ENCODE peak calls at places on chromosomes 2 and 18, in ten cellular contexts. I is heart left ventricle, W is right cardiac atrium, E is psoas muscle, H is adipocyte, B is Panc1, V is AG09309, N is fibroblast of pulmonary artery, J is AG04450, U is fibroblast of mammary gland. O is an unnamed sample.

GRCh38 chr18:23835506-23835905 is 146.3 kb downstream of the LAMA3 start:
- DNase-seq in I (no peak), W (no peak), E (no peak), H (peak; percentile 71), B (no peak), V (no peak), N (peak; percentile 79), J (no peak), U (peak; percentile 64), O (no peak)

GRCh38 chr18:12238861-12239260 is 15.3 kb upstream of the CIDEA start:
- DNase-seq in I (no peak), W (no peak), E (no peak), H (peak; percentile 48), B (no peak), V (no peak), N (peak; percentile 37), J (no peak), U (peak; percentile 30), O (no peak)

GRCh38 chr18:35876243-35876642 is 96.2 kb upstream of the RMP24 start:
- DNase-seq in I (no peak), W (no peak), E (no peak), H (no peak), B (no peak), V (no peak), N (no peak), J (no peak), U (no peak), O (no peak)

GRCh38 chr2:55918856-55919255 is 4.7 kb downstream of the EFEMP1 start:
- DNase-seq in I (no peak), W (no peak), E (no peak), H (no peak), B (no peak), V (no peak), N (no peak), J (no peak), U (no peak), O (no peak)

GRCh38 chr18:58178476-58178875 is 134.4 kb downstream of the NEDD4L start:
- DNase-seq in I (no peak), W (no peak), E (no peak), H (no peak), B (no peak), V (no peak), N (peak; percentile 35), J (peak; percentile 8), U (no peak), O (no peak)

GRCh38 chr2:11024010-11024615 is 112.4 kb downstream of the KCNF1 start:
- DNase-seq in I (no peak), W (no peak), E (no peak), H (no peak), B (no peak), V (no peak), N (peak; percentile 3), J (no peak), U (no peak), O (no peak)

GRCh38 chr2:217177687-217178086 is 317.8 kb upstream of the TNP1 start:
- DNase-seq in I (no peak), W (no peak), E (no peak), H (peak; percentile 44), B (no peak), V (no peak), N (no peak), J (no peak), U (peak; percentile 8), O (no peak)

GRCh38 chr18:25284861-25285574 is 66.9 kb downstream of the ZNF521 start:
- DNase-seq in I (peak; percentile 65), W (peak; percentile 22), E (peak; percentile 44), H (peak; percentile 83), B (no peak), V (peak; percentile 46), N (peak; percentile 75), J (no peak), U (peak; percentile 82), O (no peak)

GRCh38 chr2:172558372-172558771 is 2.5 kb downstream of the PDK1 start:
- DNase-seq in I (no peak), W (no peak), E (no peak), H (no peak), B (no peak), V (no peak), N (no peak), J (no peak), U (no peak), O (no peak)

GRCh38 chr2:98469862-98470544 is 25.3 kb downstream of the INPP4A start:
- DNase-seq in I (no peak), W (no peak), E (no peak), H (no peak), B (no peak), V (no peak), N (no peak), J (no peak), U (peak; percentile 59), O (no peak)

GRCh38 chr2:46439582-46439981 is 39.8 kb upstream of the TMEM247 start:
- DNase-seq in I (no peak), W (no peak), E (no peak), H (no peak), B (no peak), V (no peak), N (no peak), J (no peak), U (no peak), O (no peak)

GRCh38 chr2:213015387-213016165 is 135.8 kb downstream of the IKZF2 start:
- DNase-seq in I (no peak), W (no peak), E (no peak), H (no peak), B (no peak), V (no peak), N (no peak), J (no peak), U (no peak), O (no peak)

DNA sequence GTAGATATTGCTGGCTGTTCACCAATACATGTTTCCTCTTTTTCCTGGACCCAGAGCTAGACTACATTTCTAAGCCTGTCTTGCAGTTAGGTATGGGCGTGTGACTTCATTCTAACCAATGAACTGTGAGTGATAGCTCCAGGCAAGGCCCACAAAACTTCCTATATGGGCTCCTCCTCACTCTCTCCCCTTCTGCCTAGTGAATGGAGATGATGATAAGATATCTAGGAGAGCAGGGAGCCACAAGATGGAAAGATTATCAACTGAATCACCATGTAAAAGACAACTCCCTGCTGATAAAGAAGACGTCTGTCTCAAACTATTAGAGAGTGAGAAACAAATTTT is 237.1 kb downstream of the GPD2 start:
- DNase-seq in I (no peak), W (no peak), E (no peak), H (no peak), B (no peak), V (no peak), N (no peak), J (no peak), U (no peak), O (no peak)
- H3K4me3 ChIP-seq in I (no peak overlapping the region), W (no peak overlapping the region), E (no peak overlapping the region), H (no peak overlapping the region), B (no peak overlapping the region), V (no peak overlapping the region), N (no peak overlapping the region), J (no peak overlapping the region), U (no peak overlapping the region), O (no peak overlapping the region)

GRCh38 chr2:125567100-125567499 is 1088.9 kb upstream of the GYPC start:
- DNase-seq in I (no peak), W (no peak), E (no peak), H (no peak), B (no peak), V (no peak), N (no peak), J (no peak), U (no peak), O (no peak)
- H3K4me3 ChIP-seq in I (no peak overlapping the region), W (no peak overlapping the region), E (no peak overlapping the region), H (no peak overlapping the region), B (no peak overlapping the region), V (no peak overlapping the region), N (no peak overlapping the region), J (no peak overlapping the region), U (no peak overlapping the region), O (no peak overlapping the region)

GRCh38 chr2:165196411-165196810 is 7.4 kb downstream of the SCN3A start:
- DNase-seq in I (no peak), W (no peak), E (no peak), H (no peak), B (no peak), V (no peak), N (no peak), J (no peak), U (no peak), O (no peak)

GRCh38 chr2:165198181-165198580 is 5.7 kb downstream of the SCN3A start:
- DNase-seq in I (no peak), W (no peak), E (no peak), H (no peak), B (no peak), V (no peak), N (no peak), J (no peak), U (no peak), O (no peak)

GRCh38 chr2:165193178-165193777 is 10.6 kb downstream of the SCN3A start:
- DNase-seq in I (no peak), W (no peak), E (no peak), H (no peak), B (no peak), V (no peak), N (no peak), J (no peak), U (no peak), O (no peak)

GRCh38 chr2:165192729-165193128 is 11.1 kb downstream of the SCN3A start:
- DNase-seq in I (no peak), W (no peak), E (no peak), H (no peak), B (no peak), V (no peak), N (no peak), J (no peak), U (no peak), O (no peak)

DNA sequence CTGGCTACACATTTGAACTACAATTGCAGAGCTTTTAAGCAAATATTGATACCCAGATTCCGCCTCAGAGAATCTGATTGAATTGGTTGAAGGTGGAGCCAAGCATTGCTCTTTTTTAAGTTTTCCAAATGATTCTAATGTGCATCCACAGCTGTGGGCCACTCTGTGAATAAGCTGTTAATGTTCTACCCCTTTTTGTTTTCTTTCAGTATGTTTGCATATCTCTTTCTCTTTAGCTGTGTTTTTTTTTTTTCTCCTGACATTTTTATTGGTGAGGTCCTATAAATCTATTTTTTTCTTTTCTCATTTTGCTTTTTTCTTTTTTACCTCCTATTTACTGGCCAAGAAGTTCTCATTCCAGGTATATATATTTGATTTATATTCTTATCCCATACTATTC is 6.5 kb downstream of the SCN3A start:
- DNase-seq in I (no peak), W (no peak), E (no peak), H (no peak), B (no peak), V (no peak), N (no peak), J (no peak), U (no peak), O (no peak)
- H3K4me3 ChIP-seq in I (no peak overlapping the region), W (no peak overlapping the region), E (no peak overlapping the region), H (no peak overlapping the region), B (no peak overlapping the region), V (no peak overlapping the region), N (no peak overlapping the region), J (no peak overlapping the region), U (no peak overlapping the region), O (no peak overlapping the region)

DNA sequence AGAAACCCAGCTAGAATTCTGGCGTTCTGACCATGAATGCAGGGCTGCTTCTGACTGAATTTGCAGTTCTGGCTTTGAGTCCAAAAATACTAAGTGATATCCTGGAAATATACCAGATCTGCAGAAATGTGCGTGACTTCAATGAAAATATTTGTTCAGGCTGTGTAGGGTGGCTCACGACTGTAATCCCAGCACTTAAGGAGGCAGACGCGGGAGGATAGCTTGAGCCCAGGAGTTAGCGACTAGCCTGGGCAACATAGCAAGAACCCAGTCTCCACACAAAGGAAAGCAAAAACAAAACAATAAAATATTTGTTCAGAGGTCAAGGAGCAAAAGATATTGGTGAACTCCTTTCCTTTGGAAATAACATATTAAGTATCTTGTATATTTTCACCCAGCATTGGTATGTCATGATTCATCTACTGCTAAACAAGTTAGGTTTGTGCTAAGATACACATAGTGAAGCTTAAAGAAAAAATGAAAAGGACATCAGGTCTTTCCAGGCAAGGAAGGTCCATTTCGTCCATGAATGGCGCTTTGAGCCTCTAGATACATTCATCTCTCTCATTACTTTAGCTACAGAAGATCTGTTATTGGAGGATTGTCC is 239.2 kb downstream of the CMPK2 start:
- DNase-seq in I (no peak), W (no peak), E (no peak), H (peak; percentile 75), B (no peak), V (no peak), N (no peak), J (peak; percentile 20), U (no peak), O (no peak)
- H3K4me3 ChIP-seq in I (no peak overlapping the region), W (no peak overlapping the region), E (no peak overlapping the region), H (no peak overlapping the region), B (no peak overlapping the region), V (no peak overlapping the region), N (no peak overlapping the region), J (no peak overlapping the region), U (no peak overlapping the region), O (no peak overlapping the region)